ENCODE peak calls at places on chromosomes 7 and 10, in seven cellular contexts. Y is CD4-positive, alpha-beta T cell; I is upper lobe of right lung; A is kidney; P is heart left ventricle; T is fibroblast of lung; U is uterus. V is an unnamed sample.

GRCh38 chr7:84105582-84105981 is 89.0 kb downstream of the SEMA3A start:
- DNase-seq in Y (no peak), I (no peak), A (no peak), P (no peak), T (peak), U (no peak), V (no peak)

GRCh38 chr7:74365320-74366022 is 76.3 kb downstream of the CLIP2 start:
- DNase-seq in Y (no peak), I (no peak), A (peak), P (no peak), T (peak), U (peak), V (no peak)

GRCh38 chr10:118565301-118566075 is 30.0 kb downstream of the PRLHR start:
- DNase-seq in Y (no peak), I (no peak), A (no peak), P (no peak), T (no peak), U (no peak), V (no peak)

GRCh38 chr10:368579-369255 is 233.5 kb downstream of the ZMYND11 start:
- DNase-seq in Y (no peak), I (no peak), A (no peak), P (no peak), T (no peak), U (no peak), V (no peak)

GRCh38 chr10:101887762-101888161 is 44.2 kb upstream of the KCNIP2 start:
- DNase-seq in Y (no peak), I (no peak), A (no peak), P (no peak), T (no peak), U (no peak), V (no peak)

GRCh38 chr10:61904711-61905445 is 3.4 kb downstream of the ARID5B start:
- DNase-seq in Y (peak), I (no peak), A (no peak), P (no peak), T (peak), U (no peak), V (peak)

GRCh38 chr7:121960678-121961461 is 87.9 kb downstream of the PTPRZ1 start:
- DNase-seq in Y (no peak), I (no peak), A (no peak), P (no peak), T (peak), U (no peak), V (peak)

GRCh38 chr10:129505500-129506075 is 38.5 kb downstream of the MGMT start:
- DNase-seq in Y (no peak), I (no peak), A (no peak), P (no peak), T (no peak), U (no peak), V (peak)

GRCh38 chr10:13787015-13787421 is 200.3 kb downstream of the PRPF18 start:
- DNase-seq in Y (peak), I (no peak), A (no peak), P (no peak), T (no peak), U (no peak), V (peak)

GRCh38 chr10:77267703-77268630 is 369.6 kb downstream of the KCNMA1 start:
- DNase-seq in Y (no peak), I (no peak), A (no peak), P (no peak), T (no peak), U (no peak), V (no peak)

GRCh38 chr10:484925-485661 is 204.4 kb downstream of the DIP2C start:
- DNase-seq in Y (peak), I (no peak), A (no peak), P (no peak), T (no peak), U (no peak), V (peak)

GRCh38 chr10:108817125-108817524 is 1106.2 kb downstream of the XPNPEP1 start:
- DNase-seq in Y (no peak), I (no peak), A (no peak), P (no peak), T (no peak), U (no peak), V (no peak)

GRCh38 chr7:117666019-117666418 is 186.2 kb downstream of the CFTR start:
- DNase-seq in Y (no peak), I (no peak), A (no peak), P (no peak), T (peak), U (no peak), V (peak)

GRCh38 chr7:16695621-16696237 is 49.7 kb downstream of the BZW2 start:
- DNase-seq in Y (no peak), I (no peak), A (no peak), P (no peak), T (peak), U (no peak), V (peak)

GRCh38 chr7:101736077-101736476 is 81.3 kb upstream of the CUX1 start:
- DNase-seq in Y (no peak), I (no peak), A (no peak), P (no peak), T (no peak), U (no peak), V (no peak)

GRCh38 chr7:39130304-39130703 is 152.6 kb downstream of the POU6F2 start:
- DNase-seq in Y (no peak), I (no peak), A (no peak), P (no peak), T (no peak), U (no peak), V (no peak)

GRCh38 chr10:22657028-22657427 is 57.4 kb downstream of the PIP4K2A start:
- DNase-seq in Y (no peak), I (no peak), A (no peak), P (no peak), T (no peak), U (no peak), V (no peak)

GRCh38 chr10:129915526-129916378 is 48.3 kb downstream of the EBF3 start:
- DNase-seq in Y (no peak), I (peak), A (peak), P (no peak), T (no peak), U (no peak), V (no peak)

GRCh38 chr10:120979435-120980315 is 128.5 kb downstream of the WDR11 start:
- DNase-seq in Y (peak), I (peak), A (peak), P (no peak), T (no peak), U (peak), V (no peak)

GRCh38 chr10:104612577-104613205 is 28.4 kb upstream of the SORCS3 start:
- DNase-seq in Y (no peak), I (no peak), A (no peak), P (no peak), T (no peak), U (no peak), V (peak)

GRCh38 chr10:16989826-16990293 is 139.8 kb downstream of the CUBN start:
- DNase-seq in Y (no peak), I (no peak), A (no peak), P (no peak), T (no peak), U (no peak), V (no peak)

GRCh38 chr7:46949270-46949931 is 632.5 kb downstream of the TNS3 start:
- DNase-seq in Y (no peak), I (no peak), A (no peak), P (no peak), T (no peak), U (no peak), V (no peak)
- TF ChIP-seq CTCF in Y (no peak), I (no peak), A (no peak), P (no peak), T (no peak), U (no peak), V (no peak)

GRCh38 chr10:60878224-60878623 is 65.8 kb downstream of the RHOBTB1 start:
- DNase-seq in Y (no peak), I (no peak), A (no peak), P (no peak), T (no peak), U (no peak), V (no peak)

GRCh38 chr10:60877066-60877776 is 66.8 kb downstream of the RHOBTB1 start:
- DNase-seq in Y (no peak), I (no peak), A (no peak), P (no peak), T (no peak), U (no peak), V (no peak)

GRCh38 chr10:60877777-60878120 is 66.2 kb downstream of the RHOBTB1 start:
- DNase-seq in Y (no peak), I (no peak), A (no peak), P (no peak), T (no peak), U (no peak), V (no peak)

DNA sequence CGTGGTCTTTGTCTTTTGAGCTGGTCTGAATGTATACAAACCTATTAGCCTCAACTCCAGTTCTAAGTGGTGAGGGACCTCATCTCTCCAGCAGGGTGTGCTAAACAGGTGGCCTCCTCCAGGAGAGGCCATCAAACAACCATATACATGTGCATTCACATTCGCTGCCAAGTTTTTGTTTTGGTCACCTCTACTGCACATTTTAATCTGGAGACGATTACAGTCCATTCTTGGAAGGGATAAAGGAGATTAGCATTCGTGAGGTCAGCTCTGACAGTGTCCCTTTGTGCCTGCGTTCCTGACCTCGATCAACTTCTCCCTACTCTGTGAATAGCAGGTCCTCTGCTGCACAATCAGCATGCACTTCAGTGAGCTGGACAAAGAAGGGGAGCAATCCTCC is 60.8 kb downstream of the RHOBTB1 start:
- DNase-seq in Y (no peak), I (no peak), A (no peak), P (no peak), T (peak), U (no peak), V (no peak)
- H3K27ac ChIP-seq in Y (no peak), I (no peak), A (no peak), P (peak), T (no peak), U (no peak), V (no peak)

GRCh38 chr10:132670546-132670945 is 115.4 kb downstream of the NKX6-2 start:
- DNase-seq in Y (no peak), I (peak), A (no peak), P (no peak), T (no peak), U (peak), V (no peak)

GRCh38 chr10:132674311-132674710 is 111.6 kb downstream of the NKX6-2 start:
- DNase-seq in Y (no peak), I (no peak), A (no peak), P (no peak), T (no peak), U (no peak), V (no peak)

GRCh38 chr10:132669208-132669861 is 116.6 kb downstream of the NKX6-2 start:
- DNase-seq in Y (no peak), I (peak), A (no peak), P (no peak), T (no peak), U (no peak), V (no peak)

GRCh38 chr10:132667613-132668394 is 118.1 kb downstream of the NKX6-2 start:
- DNase-seq in Y (no peak), I (no peak), A (no peak), P (no peak), T (peak), U (no peak), V (no peak)

DNA sequence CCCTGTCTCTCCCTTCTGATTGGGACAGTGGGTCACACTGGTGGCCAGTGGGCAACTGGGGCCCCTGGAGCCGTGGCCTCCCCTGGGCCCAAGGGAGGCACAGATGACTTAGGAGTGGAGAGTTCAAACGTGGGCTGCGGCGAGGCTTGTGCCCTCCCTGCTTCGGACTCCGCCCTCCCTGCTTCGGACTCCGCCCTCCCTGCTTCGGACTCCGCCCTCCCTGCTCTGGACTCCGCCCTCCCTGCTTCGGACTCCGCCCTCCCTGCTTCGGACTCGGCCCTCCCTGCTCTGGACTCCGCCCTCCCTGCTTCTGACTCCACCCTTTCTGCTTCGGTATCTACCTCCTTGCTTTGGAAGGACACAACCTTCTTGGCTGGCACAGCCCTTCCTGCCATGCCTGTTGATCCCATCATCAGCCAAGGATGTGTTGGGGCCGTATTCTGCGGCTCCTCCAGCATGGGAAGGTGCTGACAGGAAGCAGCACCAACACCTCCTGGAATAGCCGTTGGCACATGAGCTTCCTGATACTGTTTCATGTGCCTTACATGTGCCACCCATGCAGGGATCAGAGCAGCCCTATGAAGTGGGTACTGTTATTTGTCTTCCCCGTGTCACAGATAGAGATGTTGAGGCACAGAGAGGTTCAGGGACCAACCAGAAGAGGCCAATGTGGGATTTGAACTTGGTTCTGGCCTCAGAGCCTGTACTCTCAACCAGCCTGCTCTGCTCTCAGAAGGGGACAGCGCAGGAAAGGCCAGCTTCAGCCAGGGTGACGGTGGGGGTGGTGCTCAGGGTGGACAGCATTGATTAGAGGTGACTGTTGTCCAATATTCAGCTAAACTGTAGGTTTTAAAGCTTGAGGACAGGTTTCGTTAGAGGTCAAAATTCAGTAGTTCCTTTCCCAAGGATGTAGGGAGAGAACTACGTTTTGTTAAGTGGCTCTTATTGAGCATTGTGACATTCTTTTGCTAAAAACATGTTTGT is 114.5 kb downstream of the NKX6-2 start:
- DNase-seq in Y (no peak), I (peak), A (no peak), P (no peak), T (no peak), U (peak), V (no peak)
- TF ChIP-seq CTCF in Y (no peak), I (no peak), A (no peak), P (no peak), T (no peak), U (no peak), V (no peak)

GRCh38 chr7:131517218-131517923 is 39.1 kb downstream of the PODXL start:
- DNase-seq in Y (no peak), I (no peak), A (no peak), P (no peak), T (no peak), U (no peak), V (no peak)

GRCh38 chr7:131511071-131511470 is 45.4 kb downstream of the PODXL start:
- DNase-seq in Y (no peak), I (no peak), A (no peak), P (no peak), T (no peak), U (no peak), V (no peak)

GRCh38 chr7:131509781-131510180 is 46.6 kb downstream of the PODXL start:
- DNase-seq in Y (no peak), I (no peak), A (no peak), P (no peak), T (no peak), U (no peak), V (no peak)

GRCh38 chr7:131511774-131512535 is 44.5 kb downstream of the PODXL start:
- DNase-seq in Y (no peak), I (no peak), A (peak), P (no peak), T (no peak), U (no peak), V (no peak)

DNA sequence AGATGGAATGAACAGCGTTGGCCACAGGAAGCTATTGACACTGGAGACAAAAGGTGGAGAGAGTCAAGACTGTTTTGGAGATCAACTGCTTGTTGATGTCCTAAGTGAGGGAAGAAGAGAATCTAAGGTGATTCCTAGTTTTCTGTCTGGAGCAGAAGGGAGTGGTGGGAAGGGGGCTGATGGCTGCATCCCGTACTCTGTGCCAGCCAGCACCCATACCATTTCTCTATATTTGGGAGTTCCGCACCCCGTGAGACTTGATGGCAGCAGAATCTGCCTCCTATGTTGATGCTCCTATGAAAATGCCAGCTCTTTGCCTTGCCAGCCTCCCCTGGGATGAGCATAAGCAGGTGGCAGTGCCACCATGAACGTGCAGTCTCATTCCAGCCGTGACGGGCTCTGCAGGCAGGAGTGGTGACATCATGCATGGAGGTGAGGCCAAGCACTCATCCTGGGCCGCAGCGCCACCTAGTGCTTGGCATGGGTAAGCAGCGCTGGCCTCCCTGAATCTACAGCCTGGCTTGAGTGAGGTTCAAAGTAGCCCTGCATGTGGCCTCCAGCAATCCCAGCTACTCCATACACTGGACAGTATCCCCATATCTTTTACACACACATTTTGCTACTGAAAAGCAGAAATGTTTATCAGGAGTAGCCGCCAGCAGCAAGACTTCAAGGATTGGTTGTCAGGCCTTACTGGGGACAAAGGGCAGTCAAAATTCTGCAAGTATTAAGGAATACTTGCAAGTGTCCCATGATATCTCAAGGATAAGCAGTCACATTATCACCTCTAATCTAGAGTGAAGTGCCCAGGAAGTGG is 43.0 kb downstream of the PODXL start:
- DNase-seq in Y (peak), I (peak), A (peak), P (peak), T (peak), U (peak), V (peak)
- H3K27ac ChIP-seq in Y (no peak), I (no peak), A (no peak), P (peak), T (no peak), U (peak), V (no peak)

GRCh38 chr7:136640977-136641376 is 227.5 kb upstream of the CHRM2 start:
- DNase-seq in Y (no peak), I (no peak), A (no peak), P (no peak), T (no peak), U (no peak), V (no peak)
- TF ChIP-seq CTCF in Y (no peak), I (no peak), A (no peak), P (no peak), T (no peak), U (no peak), V (no peak)

GRCh38 chr7:112420236-112420945 is 29.9 kb upstream of the IFRD1 start:
- DNase-seq in Y (no peak), I (no peak), A (no peak), P (no peak), T (no peak), U (no peak), V (peak)

GRCh38 chr7:112419543-112420130 is 30.6 kb upstream of the IFRD1 start:
- DNase-seq in Y (no peak), I (no peak), A (no peak), P (no peak), T (no peak), U (no peak), V (no peak)

GRCh38 chr7:112414855-112415490 is 35.3 kb upstream of the IFRD1 start:
- DNase-seq in Y (no peak), I (no peak), A (no peak), P (no peak), T (peak), U (no peak), V (no peak)

GRCh38 chr7:112411186-112411795 is 39.0 kb upstream of the IFRD1 start:
- DNase-seq in Y (no peak), I (no peak), A (no peak), P (no peak), T (peak), U (no peak), V (no peak)

DNA sequence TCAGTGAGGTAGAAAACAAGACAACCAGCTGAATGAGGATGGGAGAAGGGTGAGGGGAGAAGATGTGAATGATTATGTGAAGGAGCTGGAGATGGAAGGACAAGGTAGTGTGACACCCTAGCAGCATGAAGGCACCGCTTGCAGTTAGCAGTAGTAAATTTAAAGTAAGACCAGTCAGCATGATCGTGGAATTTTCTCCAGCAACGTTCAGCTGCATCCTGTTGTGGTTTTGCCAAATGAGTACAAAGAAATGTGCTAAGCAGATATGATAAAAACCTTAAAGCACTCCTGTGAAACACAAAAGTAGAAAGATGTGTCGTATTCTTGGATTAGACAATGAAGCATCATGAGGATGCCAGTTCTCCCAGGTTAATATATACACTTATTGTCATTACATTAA is 34.1 kb upstream of the IFRD1 start:
- DNase-seq in Y (no peak), I (no peak), A (no peak), P (no peak), T (no peak), U (no peak), V (no peak)
- H3K27ac ChIP-seq in Y (no peak), I (no peak), A (no peak), P (no peak), T (no peak), U (no peak), V (no peak)